ENCODE peak calls at places on chromosomes 5 and 9, in four cellular contexts. G is heart right ventricle; W is CD8-positive, alpha-beta T cell; E is lower lobe of right lung. D is an unnamed sample.

GRCh38 chr9:97697837-97698236 is 697 bp upstream of the XPA start:
- DNase-seq in G (no peak), W (no peak), E (no peak), D (no peak)

GRCh38 chr5:38265546-38266179 is 7.3 kb downstream of the EGFLAM start:
- DNase-seq in G (peak), W (peak), E (no peak), D (peak)

GRCh38 chr9:70421272-70422180 is 7.1 kb upstream of the KLF9 start:
- DNase-seq in G (peak), W (peak), E (no peak), D (no peak)

GRCh38 chr9:89619019-89619418 is 14.2 kb downstream of the GADD45G start:
- DNase-seq in G (no peak), W (no peak), E (no peak), D (no peak)

GRCh38 chr5:126805108-126805507 is 28.2 kb downstream of the LMNB1 start:
- DNase-seq in G (no peak), W (no peak), E (no peak), D (no peak)

GRCh38 chr5:40834849-40835787 is at the start of gene RPL37:
- DNase-seq in G (peak), W (peak), E (peak), D (peak)

GRCh38 chr9:134960701-134961181 is 43.0 kb upstream of the FCN1 start:
- DNase-seq in G (no peak), W (no peak), E (peak), D (no peak)

GRCh38 chr5:85132269-85132668 is 747.6 kb upstream of the EDIL3 start:
- DNase-seq in G (no peak), W (no peak), E (no peak), D (no peak)

GRCh38 chr5:421901-422300 is 21.1 kb upstream of the EXOC3 start:
- DNase-seq in G (no peak), W (no peak), E (peak), D (no peak)

GRCh38 chr9:127131871-127132270 is 9.4 kb upstream of the ANGPTL2 start:
- DNase-seq in G (no peak), W (no peak), E (no peak), D (no peak)

GRCh38 chr5:59356813-59357381 is 536.6 kb downstream of the PDE4D start:
- DNase-seq in G (peak), W (no peak), E (peak), D (no peak)

GRCh38 chr5:73726606-73727231 is 100.7 kb downstream of the ARHGEF28 start:
- DNase-seq in G (no peak), W (no peak), E (no peak), D (no peak)

GRCh38 chr9:133155156-133155555 is 8.6 kb downstream of the GBGT1 start:
- DNase-seq in G (no peak), W (no peak), E (peak), D (no peak)

GRCh38 chr5:138091685-138092084 is 7.9 kb downstream of the WNT8A start:
- DNase-seq in G (no peak), W (no peak), E (no peak), D (no peak)

GRCh38 chr9:34984049-34984448 is 5.5 kb upstream of the DNAJB5 start:
- DNase-seq in G (no peak), W (no peak), E (no peak), D (peak)

GRCh38 chr5:30908356-30908755 is 285.1 kb upstream of the CDH6 start:
- DNase-seq in G (no peak), W (no peak), E (no peak), D (no peak)

GRCh38 chr9:97468658-97469448 is 32.6 kb upstream of the TMOD1 start:
- DNase-seq in G (peak), W (peak), E (peak), D (peak)

GRCh38 chr5:45639038-45639437 is 57.1 kb downstream of the HCN1 start:
- DNase-seq in G (no peak), W (no peak), E (no peak), D (no peak)

GRCh38 chr5:149887622-149888183 is 56.9 kb downstream of the PDE6A start:
- DNase-seq in G (no peak), W (no peak), E (no peak), D (no peak)

GRCh38 chr5:64457846-64458245 is 48.0 kb upstream of the RGS7BP start:
- DNase-seq in G (no peak), W (no peak), E (no peak), D (no peak)

GRCh38 chr9:71741841-71742648 is 26.3 kb downstream of the CEMIP2 start:
- DNase-seq in G (no peak), W (no peak), E (no peak), D (no peak)

GRCh38 chr9:127554966-127555829 is 56.9 kb upstream of the STXBP1 start:
- DNase-seq in G (no peak), W (no peak), E (no peak), D (no peak)

GRCh38 chr5:119388619-119389190 is 32.9 kb downstream of the TNFAIP8 start:
- DNase-seq in G (no peak), W (no peak), E (no peak), D (no peak)

GRCh38 chr9:94164756-94165549 is 80.7 kb downstream of the PTPDC1 start:
- DNase-seq in G (no peak), W (no peak), E (no peak), D (no peak)

GRCh38 chr5:137735531-137736284 is at the start of gene KLHL3:
- DNase-seq in G (peak), W (peak), E (peak), D (peak)

GRCh38 chr5:14374100-14374499 is 207.5 kb upstream of the OTULINL start:
- DNase-seq in G (no peak), W (no peak), E (no peak), D (no peak)

GRCh38 chr5:72848474-72849428 is 32.3 kb downstream of the TNPO1 start:
- DNase-seq in G (peak), W (peak), E (peak), D (peak)

GRCh38 chr5:52455920-52456319 is 331.8 kb upstream of the ITGA1 start:
- DNase-seq in G (no peak), W (no peak), E (no peak), D (no peak)

GRCh38 chr9:124372038-124372437 is 43.2 kb downstream of the PSMB7 start:
- DNase-seq in G (no peak), W (no peak), E (no peak), D (no peak)

GRCh38 chr9:117491491-117491890 is 76.6 kb upstream of the ASTN2 start:
- DNase-seq in G (no peak), W (no peak), E (no peak), D (no peak)

GRCh38 chr5:157236423-157236822 is 29.5 kb upstream of the CYFIP2 start:
- DNase-seq in G (no peak), W (no peak), E (no peak), D (no peak)

GRCh38 chr5:38765461-38765861 is 80.4 kb upstream of the OSMR start:
- DNase-seq in G (no peak), W (no peak), E (no peak), D (no peak)

GRCh38 chr5:139698461-139699146 is 50.5 kb downstream of the CXXC5 start:
- DNase-seq in G (peak), W (no peak), E (peak), D (peak)

GRCh38 chr5:95723632-95724369 is 7.3 kb upstream of the RHOBTB3 start:
- DNase-seq in G (no peak), W (no peak), E (no peak), D (no peak)

GRCh38 chr5:164563370-164563769 is 1058.0 kb downstream of the MAT2B start:
- DNase-seq in G (no peak), W (no peak), E (no peak), D (no peak)

GRCh38 chr5:16931334-16932110 is 4.6 kb downstream of the MYO10 start:
- DNase-seq in G (no peak), W (no peak), E (peak), D (no peak)
- TF ChIP-seq CTCF in G (no peak), W (no peak), E (no peak), D (no peak)

GRCh38 chr5:131796793-131797693 is at the start of gene FNIP1:
- DNase-seq in G (peak), W (peak), E (peak), D (peak)
- TF ChIP-seq CTCF in G (no peak), W (no peak), E (no peak), D (peak)

GRCh38 chr5:10133830-10134229 is 115.9 kb downstream of the ATPSCKMT start:
- DNase-seq in G (no peak), W (no peak), E (no peak), D (no peak)
- TF ChIP-seq CTCF in G (no peak), W (no peak), E (no peak), D (no peak)

GRCh38 chr5:180494060-180494509 is at the start of gene CNOT6:
- DNase-seq in G (peak), W (peak), E (peak), D (peak)

GRCh38 chr5:180492226-180492903 is 1.8 kb upstream of the CNOT6 start:
- DNase-seq in G (no peak), W (no peak), E (no peak), D (no peak)

GRCh38 chr5:180495292-180495691 is 1.1 kb downstream of the CNOT6 start:
- DNase-seq in G (no peak), W (no peak), E (no peak), D (no peak)

GRCh38 chr5:180495991-180496741 is 2.0 kb downstream of the CNOT6 start:
- DNase-seq in G (no peak), W (no peak), E (no peak), D (no peak)

DNA sequence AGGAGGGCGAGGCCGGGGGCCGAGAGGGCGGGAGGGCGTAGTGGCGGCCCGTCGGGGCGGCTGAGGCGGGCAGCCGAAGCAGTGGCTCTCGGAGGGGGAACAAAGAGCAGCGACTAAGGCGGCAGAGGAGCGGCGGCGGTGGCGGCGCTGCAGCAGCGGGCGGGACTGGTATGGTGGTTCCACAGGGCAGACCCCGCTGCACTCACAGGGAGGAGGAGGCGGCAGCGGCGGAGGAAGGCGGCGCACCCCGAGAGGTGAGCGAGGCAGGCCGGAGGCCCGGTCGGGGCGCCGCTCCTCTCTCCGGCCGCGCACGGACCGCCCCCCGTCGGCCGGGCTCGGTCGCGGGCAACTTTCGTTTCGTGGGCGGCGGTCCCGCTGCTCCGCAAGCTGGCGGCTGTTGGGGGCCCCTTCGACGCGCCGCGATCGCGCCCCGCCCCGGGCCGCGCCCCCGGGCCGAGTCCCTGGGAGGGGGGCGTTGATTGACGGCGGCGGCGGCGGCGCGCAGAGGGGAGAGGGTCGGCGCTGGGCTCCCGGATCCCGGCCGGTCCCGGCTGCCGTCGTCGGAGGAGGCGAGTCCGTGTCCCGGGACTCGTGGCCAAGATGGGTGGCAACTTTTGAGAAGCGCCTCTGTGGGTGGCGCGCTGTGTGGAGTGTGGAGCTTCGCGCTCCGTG is 467 bp downstream of the CNOT6 start:
- DNase-seq in G (peak), W (peak), E (peak), D (peak)
- TF ChIP-seq CTCF in G (peak), W (no peak), E (no peak), D (peak)